ENCODE peak calls at places on chromosomes 13 and 19, in four cellular contexts. B is sigmoid colon, Y is ovary, Z is nephron progenitor cell. P is an unnamed sample.

GRCh38 chr13:85833938-85834337 is 34.7 kb upstream of the SLITRK6 start:
- DNase-seq in B (no peak), Y (no peak), Z (no peak), P (no peak)

GRCh38 chr19:1213391-1214286 is 8.1 kb downstream of the STK11 start:
- DNase-seq in B (peak; percentile 91), Y (no peak), Z (peak; percentile 48), P (peak; percentile 86)

GRCh38 chr13:114145256-114145655 is 12.8 kb upstream of the RASA3 start:
- DNase-seq in B (peak; percentile 14), Y (no peak), Z (no peak), P (peak; percentile 32)

GRCh38 chr13:83577183-83577582 is 305.1 kb downstream of the SLITRK1 start:
- DNase-seq in B (no peak), Y (no peak), Z (no peak), P (no peak)

GRCh38 chr13:24821207-24821606 is 57.2 kb downstream of the RNF17 start:
- DNase-seq in B (no peak), Y (no peak), Z (no peak), P (no peak)

GRCh38 chr13:109680930-109681329 is 105.5 kb downstream of the IRS2 start:
- DNase-seq in B (no peak), Y (no peak), Z (no peak), P (no peak)

GRCh38 chr13:38308736-38309135 is 40.9 kb upstream of the UFM1 start:
- DNase-seq in B (no peak), Y (no peak), Z (no peak), P (no peak)

GRCh38 chr19:4877753-4878490 is 10.5 kb upstream of the PLIN3 start:
- DNase-seq in B (peak; percentile 91), Y (no peak), Z (peak; percentile 38), P (no peak)

GRCh38 chr13:66665991-66666390 is 564.1 kb downstream of the PCDH9 start:
- DNase-seq in B (no peak), Y (no peak), Z (peak; percentile 66), P (no peak)

GRCh38 chr13:36157475-36157874 is 26.3 kb upstream of the DCLK1 start:
- DNase-seq in B (no peak), Y (no peak), Z (no peak), P (no peak)

GRCh38 chr13:90455861-90456260 is 891.6 kb upstream of the MIR17HG start:
- DNase-seq in B (no peak), Y (no peak), Z (no peak), P (no peak)

GRCh38 chr19:32208060-32208459 is 137.3 kb upstream of the ZNF507 start:
- DNase-seq in B (no peak), Y (no peak), Z (no peak), P (no peak)

GRCh38 chr13:108005231-108005630 is 210.1 kb downstream of the LIG4 start:
- DNase-seq in B (no peak), Y (no peak), Z (no peak), P (no peak)

GRCh38 chr13:25678398-25678797 is 306.6 kb downstream of the ATP8A2 start:
- DNase-seq in B (no peak), Y (no peak), Z (no peak), P (no peak)

GRCh38 chr13:40169476-40169875 is 497.0 kb downstream of the FOXO1 start:
- DNase-seq in B (no peak), Y (no peak), Z (no peak), P (no peak)

GRCh38 chr19:54478677-54479266 is 5.7 kb upstream of the CDC42EP5 start:
- DNase-seq in B (no peak), Y (no peak), Z (peak; percentile 73), P (peak; percentile 36)

GRCh38 chr19:56110515-56111448 is 10.3 kb downstream of the ZNF787 start:
- DNase-seq in B (no peak), Y (peak; percentile 83), Z (peak; percentile 57), P (no peak)

GRCh38 chr13:39588384-39588783 is 14.6 kb downstream of the LHFPL6 start:
- DNase-seq in B (no peak), Y (no peak), Z (no peak), P (no peak)

GRCh38 chr19:27580906-27581305 is 1632.0 kb downstream of the UQCRFS1 start:
- DNase-seq in B (no peak), Y (no peak), Z (no peak), P (no peak)

GRCh38 chr19:1468274-1469199 is 10.5 kb downstream of the C19orf25 start:
- DNase-seq in B (no peak), Y (no peak), Z (peak; percentile 53), P (no peak)

GRCh38 chr19:56266060-56266459 is 6.5 kb upstream of the EDDM13 start:
- DNase-seq in B (no peak), Y (no peak), Z (no peak), P (no peak)

GRCh38 chr13:110193491-110193890 is 113.5 kb downstream of the COL4A1 start:
- DNase-seq in B (no peak), Y (no peak), Z (no peak), P (no peak)

GRCh38 chr19:49114630-49115363 is 627 bp downstream of the LIN7B start:
- DNase-seq in B (peak; percentile 83), Y (peak; percentile 62), Z (peak; percentile 77), P (no peak)

GRCh38 chr13:30441304-30441703 is 19.0 kb downstream of the UBE2L5 start:
- DNase-seq in B (no peak), Y (no peak), Z (no peak), P (no peak)

GRCh38 chr13:86464193-86464592 is 665.0 kb upstream of the SLITRK6 start:
- DNase-seq in B (no peak), Y (no peak), Z (no peak), P (no peak)

GRCh38 chr19:2312819-2313501 is 5.0 kb upstream of the LINGO3 start:
- DNase-seq in B (no peak), Y (no peak), Z (no peak), P (no peak)

GRCh38 chr13:51832471-51833152 is 12.4 kb downstream of the TMEM272 start:
- DNase-seq in B (no peak), Y (no peak), Z (no peak), P (no peak)

GRCh38 chr19:40585677-40586422 is 9.2 kb downstream of the SHKBP1 start:
- DNase-seq in B (no peak), Y (no peak), Z (no peak), P (no peak)

GRCh38 chr19:17797397-17798201 is 2.7 kb downstream of the B3GNT3 start:
- DNase-seq in B (no peak), Y (no peak), Z (no peak), P (no peak)

GRCh38 chr13:102197193-102197592 is 204.7 kb downstream of the FGF14 start:
- DNase-seq in B (no peak), Y (no peak), Z (no peak), P (no peak)

GRCh38 chr19:15936173-15936572 is 1.8 kb upstream of the CYP4F11 start:
- DNase-seq in B (no peak), Y (no peak), Z (no peak), P (no peak)

GRCh38 chr19:17248011-17248776 is 2.5 kb upstream of the NR2F6 start:
- DNase-seq in B (no peak), Y (no peak), Z (peak; percentile 76), P (no peak)

GRCh38 chr19:55041627-55042343 is 3.7 kb upstream of the GP6 start:
- DNase-seq in B (no peak), Y (no peak), Z (no peak), P (peak; percentile 79)

GRCh38 chr13:59771272-59771671 is 392.5 kb downstream of the DIAPH3 start:
- DNase-seq in B (no peak), Y (no peak), Z (no peak), P (no peak)
- TF ChIP-seq CTCF in B (peak; percentile 31), Y (no peak), Z (peak; percentile 54), P (peak; percentile 87)

DNA sequence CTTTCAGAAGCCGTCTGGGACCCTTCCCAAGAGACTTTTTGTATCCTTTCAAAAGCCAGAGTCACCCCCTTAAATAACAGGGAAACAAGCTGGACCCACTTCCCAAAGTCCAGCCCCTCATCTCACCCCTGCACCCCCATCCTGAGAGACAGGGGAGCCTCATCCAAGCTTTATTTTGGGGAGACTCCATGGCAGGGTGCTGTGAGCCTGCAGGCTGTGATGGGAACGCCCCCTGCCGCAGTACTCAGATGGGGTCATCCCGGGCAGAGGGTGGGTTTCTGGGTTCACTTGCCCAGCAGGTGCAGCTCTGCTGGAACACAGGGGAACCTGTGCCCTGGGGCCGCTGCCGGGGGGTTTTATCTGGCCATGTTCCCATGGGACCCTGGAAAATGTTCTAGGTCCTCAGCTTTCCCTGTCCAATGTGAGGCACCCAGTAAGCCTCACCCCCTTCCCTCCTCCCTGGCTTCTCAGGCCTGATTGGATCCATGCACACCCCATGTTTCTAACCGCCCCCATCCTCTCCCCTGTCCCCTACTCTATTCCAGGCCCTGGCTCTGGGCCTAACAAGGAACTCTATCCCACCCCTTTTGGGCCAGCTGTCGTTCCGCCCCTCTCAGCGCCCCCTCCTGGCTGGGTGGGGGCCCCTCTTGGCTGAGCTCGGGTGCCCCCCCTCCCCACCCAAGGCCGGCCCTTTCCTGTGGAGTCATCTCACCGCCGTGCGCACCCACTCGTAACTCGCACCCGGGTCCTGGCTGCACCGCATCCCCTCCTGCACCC is 1.0 kb downstream of the HIF3A start:
- DNase-seq in B (peak; percentile 97), Y (peak; percentile 91), Z (no peak), P (no peak)
- TF ChIP-seq CTCF in B (peak; percentile 44), Y (peak; percentile 29), Z (no peak), P (peak; percentile 68)

GRCh38 chr19:33216198-33216830 is 9.3 kb downstream of the SLC7A10 start:
- DNase-seq in B (no peak), Y (no peak), Z (no peak), P (no peak)
- TF ChIP-seq CTCF in B (no peak), Y (no peak), Z (no peak), P (no peak)

GRCh38 chr13:45393941-45394570 is 24.1 kb downstream of the SLC25A30 start:
- DNase-seq in B (no peak), Y (no peak), Z (peak; percentile 56), P (no peak)
- TF ChIP-seq CTCF in B (peak; percentile 55), Y (no peak), Z (peak; percentile 73), P (peak; percentile 85)

GRCh38 chr19:57947419-57948134 is at the start of gene ZNF256:
- DNase-seq in B (peak; percentile 97), Y (peak; percentile 93), Z (peak; percentile 91), P (peak; percentile 98)
- TF ChIP-seq CTCF in B (peak; percentile 56), Y (peak; percentile 54), Z (peak; percentile 48), P (peak; percentile 82)

DNA sequence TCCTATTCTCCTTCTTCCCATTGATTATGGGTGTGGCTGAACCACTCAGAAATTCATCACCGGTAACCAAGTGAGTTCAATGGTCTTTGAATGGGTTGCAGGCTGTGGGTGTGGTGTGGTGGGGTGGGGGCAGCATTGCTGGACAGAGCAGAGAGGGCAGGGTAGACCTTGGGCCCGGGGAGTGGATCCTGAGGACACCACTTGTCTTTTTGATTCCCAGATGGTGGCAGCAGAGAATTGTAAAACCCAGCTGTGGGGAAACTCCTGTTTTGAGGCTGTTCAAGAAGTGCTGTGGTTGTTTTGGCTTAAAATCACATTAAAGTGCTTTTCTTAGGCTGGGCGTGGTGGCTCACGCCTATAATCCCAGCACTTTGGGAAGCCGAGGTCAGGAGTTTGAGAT is 45.8 kb upstream of the RGCC start:
- DNase-seq in B (no peak), Y (no peak), Z (peak; percentile 7), P (no peak)
- TF ChIP-seq CTCF in B (no peak), Y (no peak), Z (no peak), P (peak; percentile 78)

P was measured in chondrocyte.